ENCODE peak calls at places on chromosome 21, in ten cellular contexts. Y, B, P, E, S, I, C, N, K and H are unnamed samples.

GRCh38 chr21:29382029-29382654 is 83.4 kb downstream of the BACH1 start:
- DNase-seq in N (no peak), S (no peak), E (no peak), B (no peak), C (peak), P (peak), I (no peak), K (peak), Y (peak), H (no peak)

GRCh38 chr21:34018910-34019309 is 54.5 kb upstream of the MRPS6 start:
- DNase-seq in Y (no peak), C (no peak), N (no peak), P (no peak), I (no peak), E (peak), K (no peak), B (no peak), S (no peak), H (no peak)

GRCh38 chr21:40714516-40714915 is 132.4 kb downstream of the DSCAM start:
- DNase-seq in C (no peak), P (no peak), E (no peak), Y (no peak), B (no peak), I (no peak), K (no peak), N (no peak), S (no peak), H (no peak)

GRCh38 chr21:34819357-34819999 is 150.7 kb downstream of the CLIC6 start:
- DNase-seq in C (no peak), E (no peak), Y (no peak), S (no peak), N (no peak), P (no peak), I (no peak), B (no peak), K (no peak), H (no peak)

GRCh38 chr21:28767523-28767922 is 225.2 kb downstream of the LTN1 start:
- DNase-seq in B (no peak), K (no peak), Y (no peak), I (no peak), C (no peak), P (no peak), S (no peak), E (no peak), N (no peak), H (no peak)

GRCh38 chr21:40388046-40388445 is 458.9 kb downstream of the DSCAM start:
- DNase-seq in B (no peak), I (no peak), E (no peak), N (no peak), K (no peak), C (no peak), P (no peak), S (no peak), Y (no peak), H (no peak)

GRCh38 chr21:42583150-42583991 is 69.7 kb downstream of the SLC37A1 start:
- DNase-seq in E (no peak), P (no peak), I (no peak), B (no peak), C (no peak), Y (no peak), S (no peak), N (no peak), K (no peak), H (no peak)

GRCh38 chr21:35044770-35045538 is 4.1 kb downstream of the RUNX1 start:
- DNase-seq in I (no peak), E (peak), N (no peak), Y (no peak), P (no peak), K (no peak), C (no peak), S (no peak), B (no peak), H (no peak)

GRCh38 chr21:27043377-27043776 is 76.5 kb upstream of the ADAMTS5 start:
- DNase-seq in B (no peak), C (no peak), E (no peak), S (no peak), P (no peak), I (no peak), Y (no peak), N (no peak), K (no peak), H (no peak)

GRCh38 chr21:31777857-31778256 is 45.9 kb upstream of the SCAF4 start:
- DNase-seq in S (no peak), E (no peak), Y (no peak), P (no peak), N (no peak), I (no peak), B (no peak), C (no peak), K (no peak), H (no peak)

GRCh38 chr21:44820851-44821250 is 3.0 kb upstream of the SUMO3 start:
- DNase-seq in K (no peak), Y (peak), E (no peak), C (no peak), B (no peak), N (no peak), S (no peak), P (no peak), I (no peak), H (no peak)

GRCh38 chr21:35051287-35051818 is 2.3 kb upstream of the RUNX1 start:
- DNase-seq in P (peak), K (no peak), B (peak), C (peak), S (peak), Y (peak), E (peak), N (peak), I (peak), H (peak)

GRCh38 chr21:36124395-36124794 is 10.5 kb upstream of the CBR3 start:
- DNase-seq in B (no peak), S (no peak), C (no peak), E (no peak), I (no peak), K (no peak), P (no peak), Y (no peak), N (no peak), H (no peak)

GRCh38 chr21:36727886-36728285 is 29.0 kb downstream of the SIM2 start:
- DNase-seq in N (no peak), S (no peak), C (no peak), E (no peak), P (no peak), I (no peak), K (no peak), B (no peak), Y (no peak), H (no peak)

GRCh38 chr21:30719401-30719800 is 824 bp upstream of the KRTAP21-3 start:
- DNase-seq in C (no peak), N (no peak), E (no peak), P (no peak), S (no peak), Y (no peak), K (no peak), B (no peak), I (no peak), H (no peak)

GRCh38 chr21:35895598-35895997 is 164.7 kb downstream of the SETD4 start:
- DNase-seq in P (no peak), Y (no peak), I (no peak), E (peak), C (no peak), S (no peak), B (no peak), K (no peak), N (no peak), H (no peak)

GRCh38 chr21:27393726-27394125 is 426.8 kb upstream of the ADAMTS5 start:
- DNase-seq in C (no peak), Y (no peak), P (no peak), E (no peak), B (no peak), N (no peak), K (no peak), S (no peak), I (no peak), H (no peak)

GRCh38 chr21:45901061-45901690 is 80.4 kb upstream of the COL6A1 start:
- DNase-seq in S (no peak), C (no peak), N (no peak), K (no peak), P (no peak), Y (no peak), B (no peak), E (no peak), I (no peak), H (no peak)

GRCh38 chr21:45535341-45536081 is 6.7 kb downstream of the SLC19A1 start:
- DNase-seq in C (no peak), E (no peak), Y (no peak), I (peak), P (no peak), N (peak), K (no peak), S (no peak), B (no peak), H (no peak)